ENCODE peak calls at places on chromosomes 4 and X, in five cellular contexts. H, T, E, K and N are unnamed samples.

GRCh38 chrX:73930300-73930699 is 367.3 kb downstream of the CHIC1 start:
- DNase-seq in H (no peak), T (no peak), E (no peak), K (no peak), N (no peak)

GRCh38 chr4:53459548-53459947 is 82.1 kb downstream of the FIP1L1 start:
- DNase-seq in H (no peak), T (no peak), E (no peak), K (no peak), N (no peak)

GRCh38 chr4:5774416-5775056 is 63.5 kb downstream of the EVC start:
- DNase-seq in H (no peak), T (no peak), E (no peak), K (no peak), N (no peak)

GRCh38 chr4:76301068-76301774 is 5.3 kb upstream of the STBD1 start:
- DNase-seq in H (no peak), T (no peak), E (peak; percentile 32), K (no peak), N (no peak)

GRCh38 chrX:120358687-120359086 is 3.2 kb upstream of the ATP1B4 start:
- DNase-seq in H (no peak), T (no peak), E (no peak), K (no peak), N (no peak)

GRCh38 chrX:107324493-107325310 is 118.3 kb downstream of the DNAAF6 start:
- DNase-seq in H (no peak), T (peak; percentile 14), E (no peak), K (no peak), N (no peak)

GRCh38 chrX:75118296-75118695 is 37.8 kb downstream of the ABCB7 start:
- DNase-seq in H (no peak), T (no peak), E (no peak), K (no peak), N (no peak)

GRCh38 chrX:104195489-104196084 is 29.3 kb downstream of the FAM199X start:
- DNase-seq in H (no peak), T (peak; percentile 35), E (no peak), K (peak; percentile 5), N (peak; percentile 7)

GRCh38 chrX:130770615-130771014 is 132.4 kb downstream of the ENOX2 start:
- DNase-seq in H (no peak), T (no peak), E (no peak), K (no peak), N (no peak)

GRCh38 chr4:13544556-13545393 is 467 bp upstream of the NKX3-2 start:
- DNase-seq in H (no peak), T (peak; percentile 85), E (no peak), K (no peak), N (peak; percentile 80)

GRCh38 chr4:109574443-109574850 is 14.4 kb downstream of the MCUB start:
- DNase-seq in H (no peak), T (peak; percentile 29), E (no peak), K (no peak), N (no peak)

GRCh38 chr4:1291996-1292702 is 2.5 kb downstream of the MAEA start:
- DNase-seq in H (no peak), T (no peak), E (no peak), K (no peak), N (no peak)

GRCh38 chr4:70601422-70602039 is 9.5 kb downstream of the AMBN start:
- DNase-seq in H (peak; percentile 41), T (peak; percentile 90), E (peak; percentile 44), K (peak; percentile 82), N (peak; percentile 86)

GRCh38 chr4:52560844-52561280 is 98.2 kb downstream of the USP46 start:
- DNase-seq in H (no peak), T (no peak), E (no peak), K (no peak), N (no peak)

GRCh38 chrX:136211766-136212556 is 39.2 kb downstream of the MAP7D3 start:
- DNase-seq in H (no peak), T (no peak), E (no peak), K (no peak), N (no peak)

GRCh38 chrX:148133099-148133725 is 152.1 kb downstream of the FMR1NB start:
- DNase-seq in H (no peak), T (peak; percentile 64), E (no peak), K (no peak), N (peak; percentile 55)

GRCh38 chr4:76187152-76187551 is 26.5 kb downstream of the SCARB2 start:
- DNase-seq in H (no peak), T (no peak), E (no peak), K (no peak), N (no peak)

GRCh38 chr4:6527683-6528595 is 47.0 kb upstream of the MAN2B2 start:
- DNase-seq in H (no peak), T (no peak), E (no peak), K (no peak), N (no peak)

GRCh38 chr4:17763931-17764330 is 17.5 kb downstream of the FAM184B start:
- DNase-seq in H (no peak), T (no peak), E (no peak), K (no peak), N (no peak)

GRCh38 chr4:141724646-141725045 is 88.3 kb downstream of the IL15 start:
- DNase-seq in H (no peak), T (no peak), E (no peak), K (no peak), N (no peak)

GRCh38 chr4:110184124-110184790 is 14.2 kb downstream of the ELOVL6 start:
- DNase-seq in H (no peak), T (no peak), E (no peak), K (no peak), N (no peak)

GRCh38 chrX:151745651-151746050 is 11.1 kb downstream of the CNGA2 start:
- DNase-seq in H (no peak), T (no peak), E (no peak), K (no peak), N (no peak)

GRCh38 chrX:69231903-69232302 is 66.7 kb upstream of the PJA1 start:
- DNase-seq in H (no peak), T (no peak), E (no peak), K (no peak), N (no peak)

GRCh38 chrX:119398587-119398973 is 556 bp upstream of the SLC25A43 start:
- DNase-seq in H (no peak), T (no peak), E (no peak), K (no peak), N (no peak)

GRCh38 chr4:10108818-10109783 is 7.5 kb downstream of the WDR1 start:
- DNase-seq in H (no peak), T (no peak), E (no peak), K (no peak), N (no peak)

GRCh38 chr4:102789317-102789717 is 28.5 kb upstream of the MANBA start:
- DNase-seq in H (no peak), T (no peak), E (no peak), K (no peak), N (no peak)

GRCh38 chr4:182547435-182547834 is 304.2 kb downstream of the TENM3 start:
- DNase-seq in H (no peak), T (no peak), E (no peak), K (no peak), N (no peak)

GRCh38 chr4:145404754-145405153 is 76.9 kb upstream of the SMAD1 start:
- DNase-seq in H (no peak), T (no peak), E (no peak), K (no peak), N (no peak)

GRCh38 chr4:76195326-76195725 is 18.3 kb downstream of the SCARB2 start:
- DNase-seq in H (no peak), T (no peak), E (no peak), K (no peak), N (no peak)

GRCh38 chr4:4763815-4764202 is 95.7 kb upstream of the MSX1 start:
- DNase-seq in H (no peak), T (no peak), E (no peak), K (no peak), N (no peak)

GRCh38 chr4:54539500-54540029 is 118.2 kb upstream of the KIT start:
- DNase-seq in H (no peak), T (no peak), E (no peak), K (no peak), N (no peak)

GRCh38 chrX:68935362-68935761 is 106.5 kb downstream of the EFNB1 start:
- DNase-seq in H (no peak), T (no peak), E (no peak), K (no peak), N (no peak)